ENCODE peak calls at places on chromosome X, in six cellular contexts. One of them, this sample, is unnamed.

GRCh38 chrX:87409113-87409841 is 108.3 kb upstream of the KLHL4 start:
- DNase-seq in OCI-LY7: no peak
- DNase-seq in right atrium auricular region: peak; percentile 63
- DNase-seq in heart right ventricle: peak; percentile 24
- DNase-seq in mammary epithelial cell: peak; percentile 68
- DNase-seq in uterus: peak; percentile 73
- DNase-seq in this sample: no peak

GRCh38 chrX:134186362-134187121 is 50.4 kb upstream of the CCDC160 start:
- DNase-seq in heart right ventricle: no peak
- DNase-seq in mammary epithelial cell: peak; percentile 10
- DNase-seq in OCI-LY7: no peak
- DNase-seq in right atrium auricular region: no peak
- DNase-seq in uterus: no peak
- DNase-seq in this sample: peak; percentile 82

GRCh38 chrX:53254570-53255461 is 26.6 kb downstream of the IQSEC2 start:
- DNase-seq in mammary epithelial cell: no peak
- DNase-seq in heart right ventricle: no peak
- DNase-seq in OCI-LY7: no peak
- DNase-seq in uterus: no peak
- DNase-seq in right atrium auricular region: no peak
- DNase-seq in this sample: no peak

GRCh38 chrX:45710081-45710801 is 509.6 kb upstream of the DIPK2B start:
- DNase-seq in OCI-LY7: no peak
- DNase-seq in mammary epithelial cell: peak; percentile 99
- DNase-seq in uterus: no peak
- DNase-seq in right atrium auricular region: no peak
- DNase-seq in heart right ventricle: no peak
- DNase-seq in this sample: no peak

GRCh38 chrX:82648062-82648461 is 860.0 kb upstream of the POU3F4 start:
- DNase-seq in mammary epithelial cell: peak; percentile 6
- DNase-seq in right atrium auricular region: no peak
- DNase-seq in heart right ventricle: no peak
- DNase-seq in uterus: no peak
- DNase-seq in OCI-LY7: no peak
- DNase-seq in this sample: no peak

GRCh38 chrX:39730671-39731389 is 366.9 kb downstream of the BCOR start:
- DNase-seq in OCI-LY7: peak; percentile 65
- DNase-seq in mammary epithelial cell: peak; percentile 31
- DNase-seq in uterus: peak; percentile 78
- DNase-seq in right atrium auricular region: peak; percentile 86
- DNase-seq in heart right ventricle: peak; percentile 59
- DNase-seq in this sample: peak; percentile 40

GRCh38 chrX:117854806-117855205 is 261.8 kb downstream of the KLHL13 start:
- DNase-seq in heart right ventricle: no peak
- DNase-seq in uterus: no peak
- DNase-seq in mammary epithelial cell: no peak
- DNase-seq in right atrium auricular region: no peak
- DNase-seq in OCI-LY7: no peak
- DNase-seq in this sample: no peak

GRCh38 chrX:140163376-140164159 is 198.2 kb upstream of the CXorf66 start:
- DNase-seq in right atrium auricular region: no peak
- DNase-seq in heart right ventricle: no peak
- DNase-seq in mammary epithelial cell: no peak
- DNase-seq in uterus: no peak
- DNase-seq in OCI-LY7: no peak
- DNase-seq in this sample: no peak

GRCh38 chrX:107716816-107717700 is 58.5 kb downstream of the TSC22D3 start:
- DNase-seq in uterus: peak; percentile 85
- DNase-seq in mammary epithelial cell: peak; percentile 77
- DNase-seq in OCI-LY7: peak; percentile 87
- DNase-seq in right atrium auricular region: peak; percentile 97
- DNase-seq in heart right ventricle: peak; percentile 81
- DNase-seq in this sample: peak; percentile 95

GRCh38 chrX:2767631-2768455 is 16.0 kb downstream of the XG start:
- DNase-seq in OCI-LY7: no peak
- DNase-seq in heart right ventricle: peak; percentile 30
- DNase-seq in uterus: peak; percentile 56
- DNase-seq in mammary epithelial cell: peak; percentile 28
- DNase-seq in right atrium auricular region: peak; percentile 62
- DNase-seq in this sample: no peak

GRCh38 chrX:107571296-107571998 is 56.9 kb upstream of the PRPS1 start:
- DNase-seq in uterus: no peak
- DNase-seq in right atrium auricular region: no peak
- DNase-seq in mammary epithelial cell: peak; percentile 92
- DNase-seq in heart right ventricle: no peak
- DNase-seq in OCI-LY7: no peak
- DNase-seq in this sample: no peak

GRCh38 chrX:64894454-64895038 is 81.7 kb downstream of the ZC4H2 start:
- DNase-seq in mammary epithelial cell: peak; percentile 8
- DNase-seq in uterus: no peak
- DNase-seq in right atrium auricular region: no peak
- DNase-seq in OCI-LY7: peak; percentile 54
- DNase-seq in heart right ventricle: no peak
- DNase-seq in this sample: peak; percentile 14

GRCh38 chrX:31126205-31126604 is 54.4 kb upstream of the FTHL17 start:
- DNase-seq in uterus: no peak
- DNase-seq in OCI-LY7: no peak
- DNase-seq in heart right ventricle: no peak
- DNase-seq in right atrium auricular region: no peak
- DNase-seq in mammary epithelial cell: no peak
- DNase-seq in this sample: no peak

GRCh38 chrX:109827772-109828171 is 94.7 kb upstream of the ACSL4 start:
- DNase-seq in OCI-LY7: no peak
- DNase-seq in heart right ventricle: no peak
- DNase-seq in right atrium auricular region: no peak
- DNase-seq in mammary epithelial cell: no peak
- DNase-seq in uterus: no peak
- DNase-seq in this sample: no peak

GRCh38 chrX:147917700-147918694 is 6.3 kb downstream of the FMR1 start:
- DNase-seq in heart right ventricle: no peak
- DNase-seq in mammary epithelial cell: no peak
- DNase-seq in uterus: no peak
- DNase-seq in right atrium auricular region: no peak
- DNase-seq in OCI-LY7: no peak
- DNase-seq in this sample: peak; percentile 31

GRCh38 chrX:131763674-131764073 is 219.8 kb downstream of the OR13H1 start:
- DNase-seq in right atrium auricular region: peak; percentile 81
- DNase-seq in mammary epithelial cell: peak; percentile 77
- DNase-seq in heart right ventricle: no peak
- DNase-seq in uterus: peak; percentile 77
- DNase-seq in OCI-LY7: peak; percentile 1
- DNase-seq in this sample: no peak

GRCh38 chrX:37349131-37350033 is at the start of gene PRRG1:
- DNase-seq in uterus: peak; percentile 74
- DNase-seq in heart right ventricle: peak; percentile 81
- DNase-seq in right atrium auricular region: peak; percentile 75
- DNase-seq in mammary epithelial cell: peak; percentile 78
- DNase-seq in OCI-LY7: no peak
- DNase-seq in this sample: no peak

GRCh38 chrX:145405012-145405411 is 157.7 kb downstream of the SPANXN1 start:
- DNase-seq in heart right ventricle: no peak
- DNase-seq in OCI-LY7: peak; percentile 17
- DNase-seq in right atrium auricular region: no peak
- DNase-seq in uterus: no peak
- DNase-seq in mammary epithelial cell: peak; percentile 5
- DNase-seq in this sample: no peak

GRCh38 chrX:25154168-25154567 is 138.4 kb upstream of the ARX start:
- DNase-seq in right atrium auricular region: no peak
- DNase-seq in heart right ventricle: no peak
- DNase-seq in uterus: no peak
- DNase-seq in mammary epithelial cell: no peak
- DNase-seq in OCI-LY7: no peak
- DNase-seq in this sample: no peak

GRCh38 chrX:80667967-80668366 is 141.7 kb downstream of the BRWD3 start:
- DNase-seq in right atrium auricular region: no peak
- DNase-seq in OCI-LY7: no peak
- DNase-seq in heart right ventricle: no peak
- DNase-seq in mammary epithelial cell: no peak
- DNase-seq in uterus: no peak
- DNase-seq in this sample: no peak

GRCh38 chrX:113868716-113869115 is 715.2 kb upstream of the HTR2C start:
- DNase-seq in right atrium auricular region: no peak
- DNase-seq in mammary epithelial cell: no peak
- DNase-seq in OCI-LY7: no peak
- DNase-seq in heart right ventricle: no peak
- DNase-seq in uterus: no peak
- DNase-seq in this sample: no peak

GRCh38 chrX:2317527-2318055 is 183.2 kb downstream of the DHRSX start:
- DNase-seq in heart right ventricle: no peak
- DNase-seq in uterus: no peak
- DNase-seq in mammary epithelial cell: no peak
- DNase-seq in right atrium auricular region: no peak
- DNase-seq in OCI-LY7: no peak
- DNase-seq in this sample: no peak

DNA sequence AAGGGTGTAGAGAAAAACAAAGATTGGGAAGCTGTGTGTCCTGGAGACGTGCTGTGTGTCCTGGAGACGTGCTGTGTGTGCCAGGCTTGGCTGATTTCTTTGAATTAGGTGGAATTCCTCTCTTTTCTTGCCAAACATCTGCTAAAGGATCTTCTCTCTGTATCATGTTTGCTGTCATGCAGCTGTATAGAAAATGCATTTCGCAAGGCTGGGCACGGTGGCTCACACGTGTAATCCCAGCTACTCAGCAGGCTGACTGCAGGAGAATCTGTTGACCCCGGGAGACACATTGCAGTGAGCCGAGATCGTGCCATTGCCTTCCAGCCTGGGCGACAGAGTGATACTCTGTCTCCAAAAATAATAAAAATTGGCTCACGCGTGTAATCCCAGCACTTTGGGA is 187.0 kb downstream of the CRLF2 start:
- DNase-seq in OCI-LY7: no peak
- DNase-seq in right atrium auricular region: no peak
- DNase-seq in heart right ventricle: no peak
- DNase-seq in mammary epithelial cell: no peak
- DNase-seq in uterus: no peak
- DNase-seq in this sample: no peak
- H3K27ac ChIP-seq in OCI-LY7: no peak overlapping the region
- H3K27ac ChIP-seq in right atrium auricular region: no peak overlapping the region
- H3K27ac ChIP-seq in heart right ventricle: no peak overlapping the region
- H3K27ac ChIP-seq in mammary epithelial cell: no peak overlapping the region
- H3K27ac ChIP-seq in uterus: no peak overlapping the region
- H3K27ac ChIP-seq in this sample: no peak overlapping the region

GRCh38 chrX:153766098-153766817 is 2.2 kb downstream of the PLXNB3 start:
- DNase-seq in mammary epithelial cell: peak; percentile 65
- DNase-seq in right atrium auricular region: no peak
- DNase-seq in heart right ventricle: peak; percentile 11
- DNase-seq in OCI-LY7: peak; percentile 56
- DNase-seq in uterus: peak; percentile 39
- DNase-seq in this sample: no peak
- H3K27ac ChIP-seq in mammary epithelial cell: no peak overlapping the region
- H3K27ac ChIP-seq in right atrium auricular region: peak overlapping the region; percentile 77
- H3K27ac ChIP-seq in heart right ventricle: peak overlapping the region; percentile 48
- H3K27ac ChIP-seq in OCI-LY7: no peak overlapping the region
- H3K27ac ChIP-seq in uterus: peak overlapping the region; percentile 77
- H3K27ac ChIP-seq in this sample: no peak overlapping the region

GRCh38 chrX:129984196-129984962 is 1.9 kb downstream of the BCORL1 start:
- DNase-seq in mammary epithelial cell: no peak
- DNase-seq in right atrium auricular region: no peak
- DNase-seq in OCI-LY7: peak; percentile 14
- DNase-seq in heart right ventricle: peak; percentile 40
- DNase-seq in uterus: peak; percentile 37
- DNase-seq in this sample: peak; percentile 16

GRCh38 chrX:129981207-129981553 is 1.3 kb upstream of the BCORL1 start:
- DNase-seq in heart right ventricle: no peak
- DNase-seq in right atrium auricular region: no peak
- DNase-seq in mammary epithelial cell: no peak
- DNase-seq in OCI-LY7: no peak
- DNase-seq in uterus: no peak
- DNase-seq in this sample: no peak

GRCh38 chrX:129983575-129984131 is 1.2 kb downstream of the BCORL1 start:
- DNase-seq in right atrium auricular region: no peak
- DNase-seq in uterus: peak; percentile 22
- DNase-seq in OCI-LY7: no peak
- DNase-seq in mammary epithelial cell: no peak
- DNase-seq in heart right ventricle: peak; percentile 22
- DNase-seq in this sample: no peak

GRCh38 chrX:129981752-129982299 is 609 bp upstream of the BCORL1 start:
- DNase-seq in mammary epithelial cell: no peak
- DNase-seq in heart right ventricle: no peak
- DNase-seq in uterus: peak; percentile 17
- DNase-seq in right atrium auricular region: no peak
- DNase-seq in OCI-LY7: no peak
- DNase-seq in this sample: no peak

DNA sequence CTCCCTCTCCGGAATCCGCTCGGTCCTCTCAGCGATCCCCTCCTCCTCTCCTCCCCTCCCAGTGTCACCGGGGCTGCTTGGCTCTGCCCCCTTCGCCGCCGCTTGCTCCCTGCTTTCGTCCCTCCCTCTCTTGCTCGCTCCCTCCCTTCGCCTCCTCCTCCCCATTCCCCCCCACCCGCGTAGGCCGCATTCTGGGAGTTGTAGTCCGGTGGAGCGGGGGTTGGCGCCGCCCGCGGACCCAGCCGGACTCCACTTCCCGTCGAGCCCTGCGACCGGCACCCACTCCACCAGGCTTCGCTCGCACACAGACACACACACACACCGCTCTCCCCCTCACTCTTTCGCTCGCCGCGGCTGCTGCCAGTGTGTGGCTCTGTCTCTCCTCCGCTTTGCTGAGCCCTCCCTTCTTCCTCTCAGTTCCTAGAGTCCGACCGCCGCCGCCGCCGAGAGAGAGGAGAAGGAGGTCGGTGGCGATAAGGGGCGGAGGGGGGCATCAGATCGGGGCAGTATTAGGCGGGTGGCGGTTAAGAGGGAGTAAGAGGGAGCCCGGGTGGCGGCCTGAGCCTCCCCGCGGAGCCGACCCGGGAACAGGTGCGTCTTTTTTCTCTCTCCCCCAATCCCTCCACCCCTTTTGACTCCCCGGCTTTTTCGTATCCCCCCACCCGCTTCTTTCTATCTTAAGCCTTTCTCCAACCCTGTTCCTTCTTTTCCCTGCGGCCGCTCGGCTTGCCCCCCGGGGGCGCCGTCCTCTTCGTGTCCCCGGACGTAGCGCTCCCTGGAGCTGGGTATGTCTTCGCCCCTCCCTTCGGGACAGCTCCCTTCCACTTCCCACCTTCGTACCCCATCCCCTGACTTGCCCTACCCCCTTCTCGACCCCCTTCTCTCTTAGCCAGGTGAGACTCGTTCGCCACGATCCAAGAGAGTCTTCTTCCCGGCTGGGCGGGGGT is at the start of gene BCORL1:
- DNase-seq in OCI-LY7: peak; percentile 88
- DNase-seq in right atrium auricular region: peak; percentile 90
- DNase-seq in mammary epithelial cell: peak; percentile 86
- DNase-seq in uterus: peak; percentile 89
- DNase-seq in heart right ventricle: peak; percentile 88
- DNase-seq in this sample: peak; percentile 88
- H3K27ac ChIP-seq in OCI-LY7: no peak within 1 kb of the TSS
- H3K27ac ChIP-seq in right atrium auricular region: no peak within 1 kb of the TSS
- H3K27ac ChIP-seq in mammary epithelial cell: no peak within 1 kb of the TSS
- H3K27ac ChIP-seq in uterus: peak within 1 kb of the TSS; percentile 90
- H3K27ac ChIP-seq in heart right ventricle: peak within 1 kb of the TSS; percentile 68
- H3K27ac ChIP-seq in this sample: no peak within 1 kb of the TSS

DNA sequence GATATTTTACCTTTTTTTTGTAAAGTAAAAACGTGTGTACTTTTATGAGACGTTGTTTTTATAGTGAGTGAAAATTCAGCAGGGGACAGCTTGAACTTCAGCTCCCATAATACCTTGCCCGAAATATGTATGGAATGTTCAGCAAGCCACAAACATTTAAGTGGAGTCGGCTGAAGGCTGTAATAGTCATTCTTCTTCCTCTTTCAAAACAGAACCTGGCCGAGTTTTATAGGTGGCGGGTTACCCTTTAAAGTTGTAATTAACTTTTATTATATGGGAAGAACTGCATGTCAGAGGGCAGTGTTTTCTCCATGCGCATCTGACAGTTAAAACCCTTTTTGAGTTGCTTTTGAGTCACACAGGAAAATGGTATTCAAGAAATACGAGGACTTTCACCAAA is 50.7 kb downstream of the CLDN34 start:
- DNase-seq in uterus: no peak
- DNase-seq in OCI-LY7: peak; percentile 21
- DNase-seq in right atrium auricular region: no peak
- DNase-seq in mammary epithelial cell: peak; percentile 76
- DNase-seq in heart right ventricle: no peak
- DNase-seq in this sample: no peak
- H3K27ac ChIP-seq in uterus: peak overlapping the region; percentile 89
- H3K27ac ChIP-seq in OCI-LY7: no peak overlapping the region
- H3K27ac ChIP-seq in right atrium auricular region: peak overlapping the region; percentile 31
- H3K27ac ChIP-seq in mammary epithelial cell: no peak overlapping the region
- H3K27ac ChIP-seq in heart right ventricle: peak overlapping the region; percentile 95
- H3K27ac ChIP-seq in this sample: no peak overlapping the region

This sample was measured in naive thymus-derived CD4-positive, alpha-beta T cell.